ENCODE peak calls at places on chromosomes 6 and 20, in eight cellular contexts. Q, P, M, K, W, D, U and C are unnamed samples.

GRCh38 chr6:130520801-130521200 is 155.0 kb downstream of the TMEM200A start:
- DNase-seq in Q (no peak), P (no peak), M (no peak), K (no peak), W (no peak), D (no peak), U (no peak), C (no peak)

GRCh38 chr20:15076785-15077184 is 739.4 kb upstream of the FLRT3 start:
- DNase-seq in Q (no peak), P (no peak), M (no peak), K (no peak), W (no peak), D (no peak), U (no peak), C (no peak)

GRCh38 chr6:144878577-144878976 is 593.4 kb downstream of the UTRN start:
- DNase-seq in Q (no peak), P (no peak), M (no peak), K (no peak), W (no peak), D (no peak), U (no peak), C (no peak)

GRCh38 chr6:167806061-167806700 is 20.5 kb upstream of the AFDN start:
- DNase-seq in Q (no peak), P (no peak), M (no peak), K (no peak), W (no peak), D (peak; percentile 19), U (no peak), C (no peak)

GRCh38 chr6:64930664-64931063 is 776.4 kb downstream of the EYS start:
- DNase-seq in Q (no peak), P (no peak), M (no peak), K (no peak), W (no peak), D (no peak), U (no peak), C (no peak)

GRCh38 chr20:44404204-44405181 is 49.0 kb downstream of the HNF4A start:
- DNase-seq in Q (no peak), P (no peak), M (no peak), K (no peak), W (no peak), D (no peak), U (no peak), C (no peak)

GRCh38 chr20:5061209-5061608 is 58.5 kb downstream of the PCNA start:
- DNase-seq in Q (no peak), P (no peak), M (no peak), K (peak; percentile 33), W (no peak), D (no peak), U (no peak), C (no peak)

GRCh38 chr6:317452-318144 is 25.3 kb downstream of the DUSP22 start:
- DNase-seq in Q (no peak), P (no peak), M (no peak), K (no peak), W (no peak), D (peak; percentile 79), U (no peak), C (peak; percentile 77)

GRCh38 chr20:59010321-59010994 is 3.4 kb upstream of the CTSZ start:
- DNase-seq in Q (no peak), P (no peak), M (no peak), K (no peak), W (no peak), D (no peak), U (peak; percentile 47), C (peak; percentile 80)

GRCh38 chr6:164396071-164397047 is 913.0 kb downstream of the C6orf118 start:
- DNase-seq in Q (no peak), P (no peak), M (peak; percentile 79), K (peak; percentile 1), W (no peak), D (no peak), U (no peak), C (no peak)

GRCh38 chr6:35489995-35490791 is 6.7 kb downstream of the TEAD3 start:
- DNase-seq in Q (no peak), P (no peak), M (no peak), K (peak; percentile 87), W (peak; percentile 80), D (no peak), U (no peak), C (no peak)

GRCh38 chr20:52974155-52974554 is 2.0 kb downstream of the TSHZ2 start:
- DNase-seq in Q (peak; percentile 54), P (peak; percentile 73), M (no peak), K (no peak), W (no peak), D (no peak), U (no peak), C (no peak)

GRCh38 chr6:22466665-22467064 is 102.7 kb upstream of the HDGFL1 start:
- DNase-seq in Q (no peak), P (no peak), M (no peak), K (no peak), W (no peak), D (no peak), U (no peak), C (no peak)

GRCh38 chr6:16639689-16640480 is 121.4 kb downstream of the ATXN1 start:
- DNase-seq in Q (no peak), P (peak; percentile 96), M (no peak), K (peak; percentile 88), W (no peak), D (no peak), U (no peak), C (no peak)

GRCh38 chr6:37507690-37508421 is 8.2 kb upstream of the CCDC167 start:
- DNase-seq in Q (peak; percentile 56), P (no peak), M (no peak), K (no peak), W (no peak), D (peak; percentile 28), U (peak; percentile 59), C (no peak)

GRCh38 chr6:116170358-116171057 is 44.6 kb upstream of the COL10A1 start:
- DNase-seq in Q (no peak), P (no peak), M (no peak), K (no peak), W (no peak), D (no peak), U (no peak), C (no peak)

GRCh38 chr6:95515975-95516374 is 61.4 kb upstream of the MANEA start:
- DNase-seq in Q (no peak), P (no peak), M (no peak), K (no peak), W (no peak), D (no peak), U (no peak), C (no peak)

GRCh38 chr20:43448748-43449535 is 8.8 kb upstream of the SRSF6 start:
- DNase-seq in Q (peak; percentile 34), P (peak; percentile 75), M (peak; percentile 5), K (peak; percentile 48), W (peak; percentile 43), D (no peak), U (no peak), C (peak; percentile 24)

GRCh38 chr6:36657942-36658544 is 20.5 kb upstream of the CDKN1A start:
- DNase-seq in Q (no peak), P (no peak), M (no peak), K (peak; percentile 77), W (no peak), D (no peak), U (no peak), C (no peak)